ENCODE peak calls at places on chromosomes 3 and 15, in six cellular contexts. Z is colonic mucosa, I is WTC11, B is foreskin fibroblast, O is upper lobe of right lung, Q is kidney. A is an unnamed sample.

GRCh38 chr3:127560051-127560787 is 30.3 kb downstream of the TPRA1 start:
- DNase-seq in I (no peak), Z (no peak), B (no peak), O (no peak), Q (no peak), A (no peak)

GRCh38 chr3:192408007-192408655 is 319.2 kb downstream of the FGF12 start:
- DNase-seq in Q (peak), B (no peak), O (peak), I (peak), Z (no peak), A (no peak)

GRCh38 chr3:174953068-174953467 is 93.9 kb downstream of the NAALADL2 start:
- DNase-seq in I (no peak), Q (no peak), O (no peak), Z (no peak), B (no peak), A (no peak)

GRCh38 chr3:123168605-123169004 is 33.1 kb upstream of the SEC22A start:
- DNase-seq in I (no peak), O (no peak), B (no peak), Q (no peak), Z (no peak), A (no peak)

GRCh38 chr3:177597325-177598109 is 400.2 kb upstream of the TBL1XR1 start:
- DNase-seq in I (no peak), Z (peak), Q (no peak), B (peak), O (no peak), A (no peak)

GRCh38 chr3:43892535-43892934 is 201.8 kb downstream of the ABHD5 start:
- DNase-seq in Q (no peak), Z (no peak), I (no peak), B (no peak), O (peak), A (no peak)

GRCh38 chr3:154122912-154123559 is 1.8 kb downstream of the ARHGEF26 start:
- DNase-seq in B (peak), I (no peak), O (no peak), Z (no peak), Q (no peak), A (peak)

GRCh38 chr3:10928396-10928960 is 64.1 kb upstream of the SLC6A1 start:
- DNase-seq in Z (no peak), Q (no peak), O (no peak), B (no peak), I (no peak), A (no peak)

GRCh38 chr3:11591401-11592266 is 52.1 kb downstream of the VGLL4 start:
- DNase-seq in I (peak), Z (peak), O (no peak), Q (peak), B (peak), A (peak)

GRCh38 chr3:53938645-53939044 is 47.0 kb upstream of the SELENOK start:
- DNase-seq in O (no peak), Z (peak), B (peak), Q (no peak), I (peak), A (peak)

GRCh38 chr3:152843955-152844354 is 9.0 kb downstream of the P2RY1 start:
- DNase-seq in Z (no peak), Q (no peak), O (no peak), I (no peak), B (no peak), A (no peak)

GRCh38 chr15:100918034-100918689 is 995 bp upstream of the LRRK1 start:
- DNase-seq in Q (peak), B (peak), Z (peak), O (peak), I (peak), A (peak)

GRCh38 chr3:52851348-52851747 is 16.5 kb upstream of the MUSTN1 start:
- DNase-seq in I (peak), O (no peak), Z (no peak), B (peak), Q (peak), A (peak)

GRCh38 chr3:54784021-54784420 is 143.8 kb downstream of the LRTM1 start:
- DNase-seq in B (no peak), Z (peak), I (no peak), O (no peak), Q (no peak), A (no peak)

GRCh38 chr15:74988007-74988800 is 7.2 kb upstream of the SCAMP5 start:
- DNase-seq in B (peak), I (peak), O (no peak), Q (no peak), Z (peak), A (peak)

GRCh38 chr15:45747426-45747825 is 112.6 kb downstream of the SQOR start:
- DNase-seq in O (no peak), Z (no peak), I (no peak), B (no peak), Q (no peak), A (no peak)

GRCh38 chr15:42035362-42035761 is 14.5 kb upstream of the PLA2G4E start:
- DNase-seq in B (peak), O (no peak), Q (no peak), I (no peak), Z (peak), A (peak)

GRCh38 chr3:198107840-198108734 is 148.1 kb downstream of the LMLN start:
- DNase-seq in Z (no peak), I (no peak), B (peak), O (no peak), Q (no peak), A (peak)

GRCh38 chr15:99211926-99212325 is 37.5 kb downstream of the TTC23 start:
- DNase-seq in O (no peak), B (peak), Z (no peak), I (no peak), Q (no peak), A (no peak)

GRCh38 chr15:28017423-28017924 is 81.6 kb downstream of the OCA2 start:
- DNase-seq in Z (peak), B (no peak), I (peak), Q (no peak), O (no peak), A (no peak)

GRCh38 chr15:84947947-84948830 is 33.5 kb upstream of the PDE8A start:
- DNase-seq in I (no peak), Q (no peak), O (no peak), Z (no peak), B (peak), A (no peak)

GRCh38 chr3:143895805-143896204 is 47.5 kb upstream of the SLC9A9 start:
- DNase-seq in O (no peak), I (no peak), Q (no peak), Z (no peak), B (peak), A (no peak)

GRCh38 chr15:63999177-63999576 is 47.1 kb downstream of the DAPK2 start:
- DNase-seq in Z (no peak), Q (peak), B (peak), O (no peak), I (no peak), A (no peak)

GRCh38 chr15:39118510-39118909 is 462.4 kb upstream of the THBS1 start:
- DNase-seq in Q (no peak), O (no peak), I (no peak), Z (no peak), B (peak), A (no peak)

GRCh38 chr3:5677560-5677959 is 490.1 kb downstream of the EDEM1 start:
- DNase-seq in Q (no peak), I (no peak), Z (no peak), B (no peak), O (no peak), A (no peak)

GRCh38 chr3:127997961-127998360 is 54.3 kb upstream of the SEC61A1 start:
- DNase-seq in Q (no peak), O (no peak), I (no peak), Z (no peak), B (no peak), A (no peak)

GRCh38 chr3:109265300-109265699 is 51.0 kb downstream of the DPPA2 start:
- DNase-seq in I (no peak), Q (no peak), O (no peak), Z (no peak), B (no peak), A (no peak)

GRCh38 chr15:48472756-48473155 is 141.5 kb downstream of the DUT start:
- DNase-seq in O (no peak), Z (no peak), Q (no peak), I (no peak), B (peak), A (no peak)

DNA sequence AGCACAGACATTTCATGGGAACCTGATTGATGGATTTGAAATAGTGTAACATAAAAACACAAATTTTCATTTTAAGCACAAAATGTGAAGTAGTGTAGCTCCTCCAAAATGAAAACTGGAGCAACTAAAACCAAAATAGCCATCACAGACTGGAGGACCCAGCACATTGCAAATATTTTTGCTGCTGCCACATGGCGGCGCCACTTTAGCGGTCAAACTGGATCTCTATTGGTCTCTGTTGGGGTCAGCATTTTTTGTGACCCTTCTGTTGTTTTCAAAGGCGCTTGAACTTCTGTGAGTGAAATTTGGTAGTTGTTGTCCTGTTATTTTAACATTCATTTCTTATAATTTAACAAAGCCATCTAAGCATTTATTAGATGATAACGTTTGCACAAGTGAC is 259.9 kb downstream of the IL20RB start:
- DNase-seq in I (peak), Z (no peak), Q (no peak), B (no peak), O (no peak), A (peak)
- TF ChIP-seq CTCF in I (peak), Z (no peak), Q (no peak), B (no peak), O (peak), A (peak)

DNA sequence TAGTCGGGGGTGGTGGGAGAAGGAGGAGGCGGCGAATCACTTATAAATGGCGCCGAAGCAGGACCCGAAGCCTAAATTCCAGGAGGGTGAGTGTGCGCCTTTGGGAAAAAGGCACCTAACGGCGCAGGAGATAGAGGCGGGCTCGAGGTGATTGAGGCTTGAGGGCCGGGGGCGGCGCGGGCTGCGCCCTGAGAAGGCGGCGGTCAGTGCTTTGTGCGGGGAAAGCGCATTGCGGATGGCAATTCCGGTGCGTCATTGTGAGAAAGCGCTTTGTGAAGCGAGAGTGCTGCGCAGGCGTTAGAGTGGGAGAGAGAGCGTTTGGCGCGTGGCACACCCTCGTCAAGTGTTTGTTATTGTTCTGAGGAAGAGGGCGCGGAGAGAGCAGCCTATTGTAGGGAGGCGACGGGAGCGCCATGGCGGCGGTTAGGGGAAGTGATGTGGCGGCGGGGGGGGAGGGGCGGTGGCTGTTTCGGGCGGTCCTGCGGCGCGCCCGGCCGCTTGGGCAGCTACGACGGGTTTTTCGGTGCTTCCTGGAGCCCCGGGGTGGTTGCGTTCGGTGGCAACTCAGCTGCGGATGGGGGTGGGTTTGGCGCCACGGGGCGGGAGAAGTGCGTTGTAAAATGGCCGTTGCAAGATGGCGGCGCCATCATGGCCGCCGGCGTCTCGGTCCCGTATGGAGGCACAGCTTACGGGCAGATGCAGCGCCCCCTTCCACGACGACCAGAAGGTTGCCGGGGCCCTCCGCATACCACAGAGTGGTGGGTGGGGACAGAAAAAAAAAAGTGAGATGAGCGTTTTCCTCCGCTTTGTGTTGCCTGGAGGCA is 494 bp downstream of the MORF4L1 start:
- DNase-seq in Z (peak), B (peak), I (peak), O (peak), Q (peak), A (peak)
- TF ChIP-seq CTCF in Z (no peak), B (peak), I (no peak), O (peak), Q (peak), A (peak)

GRCh38 chr3:47413751-47414150 is 32.9 kb downstream of the PTPN23 start:
- DNase-seq in Z (no peak), I (no peak), Q (no peak), O (no peak), B (no peak), A (no peak)

GRCh38 chr3:47411696-47412452 is 31.1 kb downstream of the PTPN23 start:
- DNase-seq in O (no peak), Q (peak), I (no peak), B (no peak), Z (no peak), A (no peak)

GRCh38 chr3:47412453-47412756 is 31.6 kb downstream of the PTPN23 start:
- DNase-seq in Q (no peak), B (no peak), O (no peak), Z (no peak), I (no peak), A (no peak)

GRCh38 chr3:47414161-47414564 is 33.3 kb downstream of the PTPN23 start:
- DNase-seq in Z (no peak), O (no peak), B (no peak), I (no peak), Q (no peak), A (no peak)

DNA sequence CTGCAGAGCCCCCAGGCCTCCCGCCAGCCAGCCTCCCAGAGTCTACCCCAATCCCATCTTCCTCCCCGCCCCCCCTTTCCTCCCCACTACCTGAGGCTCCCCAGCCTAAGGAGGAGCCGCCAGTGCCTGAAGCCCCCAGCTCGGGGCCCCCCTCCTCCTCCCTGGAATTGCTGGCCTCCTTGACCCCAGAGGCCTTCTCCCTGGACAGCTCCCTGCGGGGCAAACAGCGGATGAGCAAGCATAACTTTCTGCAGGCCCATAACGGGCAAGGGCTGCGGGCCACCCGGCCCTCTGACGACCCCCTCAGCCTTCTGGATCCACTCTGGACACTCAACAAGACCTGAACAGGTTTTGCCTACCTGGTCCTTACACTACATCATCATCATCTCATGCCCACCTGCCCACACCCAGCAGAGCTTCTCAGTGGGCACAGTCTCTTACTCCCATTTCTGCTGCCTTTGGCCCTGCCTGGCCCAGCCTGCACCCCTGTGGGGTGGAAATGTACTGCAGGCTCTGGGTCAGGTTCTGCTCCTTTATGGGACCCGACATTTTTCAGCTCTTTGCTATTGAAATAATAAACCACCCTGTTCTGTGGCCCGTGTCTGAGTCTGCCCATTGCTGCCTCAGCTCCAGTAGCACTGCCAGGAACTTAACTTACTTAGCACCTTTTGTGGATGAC is 32.2 kb downstream of the PTPN23 start:
- DNase-seq in I (no peak), B (no peak), Q (no peak), O (no peak), Z (no peak), A (no peak)
- TF ChIP-seq CTCF in I (no peak), B (no peak), Q (no peak), O (no peak), Z (no peak), A (no peak)

GRCh38 chr3:74135808-74136207 is 478.7 kb downstream of the CNTN3 start:
- DNase-seq in O (no peak), Q (peak), B (no peak), I (no peak), Z (no peak), A (no peak)

GRCh38 chr3:74139648-74140047 is 474.8 kb downstream of the CNTN3 start:
- DNase-seq in O (no peak), B (peak), I (peak), Q (no peak), Z (no peak), A (no peak)

DNA sequence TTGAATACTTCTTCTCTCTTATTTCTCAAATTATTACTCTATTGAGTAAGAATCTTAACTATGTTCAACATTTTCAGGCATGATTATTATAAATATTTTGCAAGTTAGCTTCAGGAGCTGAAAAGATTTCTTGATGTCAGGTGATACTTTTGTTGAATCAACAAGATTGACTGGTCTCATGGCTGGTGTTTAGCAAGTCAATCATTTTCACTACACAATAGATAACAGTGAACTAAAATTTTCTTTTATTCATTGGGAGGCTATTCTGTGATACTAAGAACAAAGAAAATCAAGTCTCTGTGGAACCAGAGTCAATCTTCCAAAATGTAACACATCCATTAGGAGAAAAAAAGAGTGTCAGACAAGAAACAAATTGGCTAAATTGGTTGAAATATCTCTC is 476.7 kb downstream of the CNTN3 start:
- DNase-seq in B (no peak), I (no peak), O (no peak), Q (no peak), Z (no peak), A (no peak)
- TF ChIP-seq CTCF in B (no peak), I (no peak), O (no peak), Q (no peak), Z (no peak), A (no peak)

DNA sequence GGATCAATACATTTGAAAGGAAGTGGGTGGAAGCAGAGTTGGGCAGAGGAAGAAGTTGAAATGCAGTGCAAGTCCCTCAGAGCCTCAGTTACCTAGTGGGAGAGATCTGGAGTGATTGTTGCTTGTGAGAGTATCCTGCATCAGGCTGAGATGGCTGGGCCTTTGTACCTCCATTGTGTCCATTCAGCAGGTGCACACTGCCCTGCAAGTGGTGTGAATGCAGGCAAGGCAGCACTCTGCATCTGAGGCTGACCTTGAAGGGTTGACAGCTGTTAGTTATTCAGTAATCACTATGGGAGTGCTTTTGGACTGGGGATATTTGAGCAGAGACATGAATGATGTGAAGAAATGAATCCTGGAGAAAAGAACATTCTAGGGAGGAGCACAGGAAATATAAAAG is 25.2 kb downstream of the ATP6V1A start:
- DNase-seq in Q (no peak), Z (no peak), B (no peak), O (no peak), I (no peak), A (no peak)
- TF ChIP-seq CTCF in Q (no peak), Z (no peak), B (no peak), O (no peak), I (no peak), A (no peak)

DNA sequence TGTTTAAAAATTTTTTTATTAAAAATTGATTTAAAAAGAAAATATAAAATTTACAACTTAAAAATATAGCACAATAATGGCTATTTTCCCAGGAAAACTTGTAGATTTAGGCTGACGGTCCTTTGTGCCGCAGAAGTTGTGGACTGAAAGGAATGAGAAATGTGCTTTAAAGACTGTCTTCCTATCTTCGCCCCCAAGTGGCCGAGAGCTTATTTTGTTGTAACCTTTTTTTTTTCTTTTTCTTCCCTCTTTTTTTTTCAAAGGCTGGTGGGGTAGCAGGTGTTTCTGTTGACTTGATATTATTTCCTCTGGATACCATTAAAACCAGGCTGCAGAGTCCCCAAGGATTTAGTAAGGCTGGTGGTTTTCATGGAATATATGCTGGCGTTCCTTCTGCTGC is 15.5 kb downstream of the SLC25A26 start:
- DNase-seq in Z (no peak), O (no peak), B (peak), I (peak), Q (no peak), A (no peak)
- TF ChIP-seq CTCF in Z (no peak), O (no peak), B (peak), I (no peak), Q (no peak), A (no peak)

GRCh38 chr3:110318108-110318507 is 753.5 kb upstream of the NECTIN3 start:
- DNase-seq in O (no peak), I (no peak), Z (no peak), B (no peak), Q (no peak), A (no peak)
- TF ChIP-seq CTCF in O (no peak), I (no peak), Z (no peak), B (no peak), Q (no peak), A (no peak)

GRCh38 chr3:14543446-14543845 is 3.3 kb upstream of the GRIP2 start:
- DNase-seq in Z (no peak), I (no peak), O (no peak), Q (peak), B (no peak), A (no peak)

GRCh38 chr3:14542656-14543055 is 2.5 kb upstream of the GRIP2 start:
- DNase-seq in B (no peak), Z (no peak), Q (peak), I (no peak), O (no peak), A (no peak)

GRCh38 chr3:14545251-14545635 is 5.1 kb upstream of the GRIP2 start:
- DNase-seq in I (no peak), Z (no peak), O (no peak), B (no peak), Q (peak), A (no peak)

GRCh38 chr3:14546041-14546440 is 5.9 kb upstream of the GRIP2 start:
- DNase-seq in Q (peak), Z (no peak), B (no peak), I (no peak), O (no peak), A (no peak)

GRCh38 chr3:14544282-14545250 is 4.4 kb upstream of the GRIP2 start:
- DNase-seq in O (no peak), Z (no peak), Q (peak), B (no peak), I (no peak), A (no peak)
- TF ChIP-seq CTCF in O (no peak), Z (no peak), Q (no peak), B (no peak), I (no peak), A (no peak)

A was measured in Calu3.